ENCODE peak calls at places on chromosomes 4 and X, in nine cellular contexts. K, V, D, Q, O, T, L, M and C are unnamed samples.

GRCh38 chr4:3303445-3303824 is 10.6 kb downstream of the RGS12 start:
- DNase-seq in M (no peak), T (no peak), O (no peak), V (no peak), K (no peak), D (no peak), Q (no peak), L (no peak), C (no peak)

GRCh38 chr4:140004580-140005314 is 149.2 kb downstream of the MAML3 start:
- DNase-seq in T (peak; percentile 62), Q (no peak), M (peak; percentile 56), V (no peak), L (peak; percentile 34), K (peak; percentile 34), D (peak; percentile 60), O (peak; percentile 52), C (peak; percentile 46)

GRCh38 chrX:108148524-108148923 is 56.9 kb downstream of the ATG4A start:
- DNase-seq in V (no peak), O (no peak), L (no peak), T (no peak), D (no peak), M (no peak), K (no peak), Q (no peak), C (no peak)

GRCh38 chrX:46477435-46477834 is 67.8 kb downstream of the ZNF674 start:
- DNase-seq in T (no peak), K (no peak), V (no peak), L (no peak), Q (no peak), D (no peak), M (peak; percentile 46), O (no peak), C (peak; percentile 23)

GRCh38 chrX:18151157-18151556 is 69.5 kb downstream of the BEND2 start:
- DNase-seq in D (no peak), Q (no peak), M (no peak), L (no peak), K (no peak), T (no peak), V (no peak), O (no peak), C (no peak)

GRCh38 chr4:153207027-153207426 is 2.8 kb downstream of the TRIM2 start:
- DNase-seq in V (no peak), L (no peak), D (no peak), K (no peak), O (no peak), M (no peak), Q (no peak), T (no peak), C (no peak)

GRCh38 chr4:89685277-89685676 is 151.7 kb downstream of the SNCA start:
- DNase-seq in D (no peak), L (no peak), O (no peak), K (no peak), M (no peak), V (no peak), Q (no peak), T (no peak), C (no peak)

GRCh38 chr4:39814403-39815185 is 116.7 kb downstream of the UBE2K start:
- DNase-seq in D (no peak), T (no peak), M (peak; percentile 29), Q (no peak), K (no peak), L (no peak), O (peak; percentile 28), V (peak; percentile 13), C (peak; percentile 38)

GRCh38 chr4:16045687-16046086 is 38.1 kb downstream of the PROM1 start:
- DNase-seq in O (no peak), K (no peak), V (no peak), L (no peak), Q (no peak), M (no peak), D (no peak), T (no peak), C (no peak)

GRCh38 chr4:129358571-129358970 is 262.6 kb downstream of the C4orf33 start:
- DNase-seq in V (no peak), O (peak; percentile 58), T (no peak), M (peak; percentile 78), D (no peak), L (no peak), Q (peak; percentile 14), K (no peak), C (peak; percentile 30)

GRCh38 chrX:57821703-57822375 is 88.4 kb downstream of the ZXDA start:
- DNase-seq in D (peak; percentile 63), M (peak; percentile 65), O (peak; percentile 60), T (peak; percentile 39), Q (peak; percentile 3), K (no peak), V (no peak), L (no peak), C (peak; percentile 78)

GRCh38 chr4:6771229-6771671 is 11.3 kb upstream of the KIAA0232 start:
- DNase-seq in O (no peak), V (no peak), T (no peak), K (no peak), L (no peak), D (no peak), Q (no peak), M (peak; percentile 12), C (peak; percentile 33)

GRCh38 chr4:77156533-77156911 is 485 bp upstream of the CCNG2 start:
- DNase-seq in Q (peak; percentile 99), K (peak; percentile 98), M (peak; percentile 99), V (peak; percentile 87), L (peak; percentile 94), O (peak; percentile 100), T (peak; percentile 95), D (peak; percentile 97), C (peak; percentile 99)

GRCh38 chrX:39826813-39827543 is 270.8 kb downstream of the BCOR start:
- DNase-seq in K (no peak), V (no peak), D (no peak), Q (no peak), O (no peak), M (no peak), L (no peak), T (no peak), C (no peak)

GRCh38 chrX:43813319-43813718 is 68.9 kb downstream of the MAOB start:
- DNase-seq in O (no peak), V (no peak), L (no peak), M (no peak), D (no peak), K (no peak), Q (no peak), T (no peak), C (no peak)

GRCh38 chrX:100980608-100981497 is 11.3 kb downstream of the ARL13A start:
- DNase-seq in T (peak; percentile 55), Q (no peak), V (no peak), L (no peak), M (peak; percentile 87), O (peak; percentile 65), D (no peak), K (no peak), C (peak; percentile 54)

GRCh38 chrX:23980063-23980462 is 46.9 kb downstream of the KLHL15 start:
- DNase-seq in M (peak; percentile 6), V (no peak), K (no peak), Q (no peak), L (no peak), O (peak; percentile 17), T (no peak), D (no peak), C (no peak)

GRCh38 chrX:16796298-16796697 is 10.0 kb downstream of the TXLNG start:
- DNase-seq in Q (no peak), L (no peak), K (no peak), M (no peak), T (no peak), D (no peak), O (no peak), V (no peak), C (no peak)

GRCh38 chr4:78767350-78767749 is 8.8 kb upstream of the BMP2K start:
- DNase-seq in Q (no peak), D (no peak), L (no peak), K (no peak), V (no peak), O (no peak), T (no peak), M (no peak), C (no peak)

GRCh38 chrX:12138366-12139313 is at the start of gene FRMPD4:
- DNase-seq in K (peak; percentile 13), T (no peak), O (peak; percentile 8), L (no peak), M (peak; percentile 20), Q (no peak), V (no peak), D (peak; percentile 13), C (peak; percentile 15)

GRCh38 chr4:56728512-56728911 is 47.4 kb upstream of the HOPX start:
- DNase-seq in Q (peak; percentile 71), L (no peak), V (no peak), T (peak; percentile 94), O (peak; percentile 86), D (peak; percentile 47), M (peak; percentile 99), K (peak; percentile 6), C (peak; percentile 47)